ENCODE peak calls at places on chromosomes 6 and 20, in nine cellular contexts. I is WTC11; E is activated CD8-positive, alpha-beta T cell treated with anti-CD3 and anti-CD28 coated beads for 36 hours; B is mesothelial cell of epicardium; J is heart left ventricle; O is GM20000; Z is fibroblast of pulmonary artery; Y is CD8-positive, alpha-beta T cell; T is suprapubic skin. C is an unnamed sample.

GRCh38 chr6:169409742-169410312 is 156.2 kb upstream of the THBS2 start:
- DNase-seq in Z (peak; percentile 24), B (no peak), E (no peak), O (no peak), I (no peak), T (no peak), J (no peak), Y (no peak), C (no peak)

GRCh38 chr6:35391240-35391968 is 49.0 kb downstream of the PPARD start:
- DNase-seq in T (no peak), Z (peak; percentile 89), Y (no peak), E (no peak), B (no peak), O (no peak), J (no peak), I (no peak), C (no peak)

GRCh38 chr6:116536216-116536621 is 9.3 kb downstream of the TRAPPC3L start:
- DNase-seq in Y (no peak), J (no peak), E (peak; percentile 12), I (no peak), B (no peak), Z (peak; percentile 82), T (no peak), O (peak; percentile 36), C (no peak)

GRCh38 chr6:75349262-75349984 is 64.8 kb upstream of the TMEM30A start:
- DNase-seq in O (no peak), Z (peak; percentile 72), Y (no peak), I (peak; percentile 55), E (no peak), J (no peak), B (peak; percentile 25), T (no peak), C (no peak)

GRCh38 chr20:58854638-58855471 is 2.3 kb downstream of the GNAS start:
- DNase-seq in Y (no peak), B (no peak), O (no peak), I (peak; percentile 34), Z (no peak), E (no peak), T (no peak), J (no peak), C (peak; percentile 85)

GRCh38 chr6:2110504-2110903 is 134.9 kb downstream of the GMDS start:
- DNase-seq in B (no peak), I (no peak), Y (no peak), T (no peak), J (no peak), E (no peak), Z (peak; percentile 29), O (peak; percentile 25), C (no peak)

GRCh38 chr20:14333734-14334133 is 3.7 kb downstream of the FLRT3 start:
- DNase-seq in E (no peak), O (no peak), B (no peak), Z (no peak), I (no peak), J (no peak), Y (no peak), T (no peak), C (no peak)

GRCh38 chr6:149059557-149059956 is 258.0 kb upstream of the TAB2 start:
- DNase-seq in O (no peak), T (no peak), J (no peak), E (peak; percentile 29), B (no peak), Z (no peak), I (no peak), Y (no peak), C (no peak)

GRCh38 chr6:132952468-132952867 is 138.1 kb downstream of the RPS12 start:
- DNase-seq in J (no peak), I (no peak), O (no peak), Z (no peak), T (no peak), E (no peak), B (no peak), Y (no peak), C (no peak)

GRCh38 chr20:39016076-39016475 is 53.9 kb downstream of the DHX35 start:
- DNase-seq in Y (no peak), T (no peak), O (no peak), J (no peak), E (no peak), I (no peak), Z (no peak), B (no peak), C (no peak)

GRCh38 chr6:7899889-7900213 is 10.7 kb downstream of the TXNDC5 start:
- DNase-seq in E (no peak), Y (no peak), J (no peak), I (no peak), T (no peak), Z (no peak), B (no peak), O (no peak), C (no peak)

GRCh38 chr6:35079311-35080000 is 61.7 kb downstream of the TCP11 start:
- DNase-seq in B (no peak), I (peak; percentile 4), E (no peak), Z (no peak), Y (no peak), T (peak; percentile 63), O (no peak), J (peak; percentile 18), C (no peak)

GRCh38 chr6:32047539-32047854 is 9.3 kb downstream of the CYP21A2 start:
- DNase-seq in B (no peak), O (no peak), T (no peak), Z (no peak), Y (no peak), I (no peak), E (no peak), J (no peak), C (no peak)

GRCh38 chr20:62838511-62838910 is 21.7 kb downstream of the COL9A3 start:
- DNase-seq in E (no peak), Y (no peak), T (no peak), B (no peak), J (no peak), I (no peak), Z (no peak), O (peak; percentile 65), C (no peak)

GRCh38 chr6:98653171-98653570 is 181.2 kb upstream of the POU3F2 start:
- DNase-seq in T (no peak), E (no peak), I (no peak), O (no peak), B (no peak), Y (no peak), J (no peak), Z (no peak), C (no peak)

GRCh38 chr6:105363100-105363754 is 39.7 kb downstream of the PREP start:
- DNase-seq in Y (no peak), B (no peak), J (no peak), E (no peak), O (no peak), Z (peak; percentile 62), I (no peak), T (no peak), C (no peak)

GRCh38 chr6:149032318-149032598 is 285.3 kb upstream of the TAB2 start:
- DNase-seq in J (no peak), I (no peak), B (no peak), Y (no peak), O (no peak), Z (no peak), E (no peak), T (no peak), C (no peak)

GRCh38 chr6:22071655-22072054 is 225.2 kb downstream of the PRL start:
- DNase-seq in Z (peak; percentile 71), B (no peak), Y (no peak), O (no peak), E (no peak), J (peak; percentile 57), T (no peak), I (peak; percentile 29), C (no peak)

GRCh38 chr6:52106994-52107393 is 19.6 kb upstream of the PKHD1 start:
- DNase-seq in B (no peak), J (no peak), I (no peak), Y (no peak), Z (no peak), O (no peak), E (no peak), T (no peak), C (no peak)
- TF ChIP-seq CTCF in B (no peak), J (no peak), I (no peak), Y (no peak), Z (no peak), O (no peak), E (no peak), T (no peak), C (no peak)

DNA sequence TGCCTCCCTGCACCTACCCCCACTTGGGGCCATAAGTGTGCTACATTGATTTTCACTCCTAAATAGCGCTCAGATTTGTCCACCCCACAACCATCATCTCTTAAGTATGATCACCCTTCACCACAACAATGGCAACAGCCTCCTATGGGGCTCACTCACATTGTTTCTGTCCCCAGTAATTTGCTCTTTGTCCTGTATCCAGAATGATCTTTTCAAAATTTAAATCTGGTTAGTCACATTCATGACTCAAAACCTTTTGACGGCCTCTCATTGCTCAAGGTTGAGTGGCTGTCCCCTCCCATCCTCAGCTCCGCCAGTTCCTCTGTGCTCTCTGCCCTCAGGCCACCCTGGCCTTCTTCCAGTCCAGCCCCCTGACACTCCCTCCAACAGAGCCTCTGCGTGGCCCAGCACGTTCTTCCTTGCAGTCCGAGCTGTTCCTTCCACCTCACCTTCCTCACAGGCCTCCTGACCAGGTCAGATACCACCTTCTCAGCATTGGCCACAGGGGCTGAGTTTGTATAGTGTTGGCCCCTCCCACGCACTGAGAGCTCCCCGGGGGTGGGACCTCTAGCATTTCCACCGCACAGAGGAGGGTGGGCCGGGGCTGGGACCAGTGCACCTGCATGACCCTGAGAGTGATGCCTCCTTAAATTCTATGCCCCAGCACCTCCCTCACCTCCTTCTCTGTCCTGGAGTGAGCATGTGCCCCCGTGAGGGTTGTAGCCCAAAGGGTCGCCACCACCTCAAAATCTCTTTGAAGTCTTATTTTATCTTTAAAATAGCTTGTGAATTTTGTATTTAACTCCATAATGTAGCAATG is 2.4 kb upstream of the PPP1R3G start:
- DNase-seq in E (no peak), Z (peak; percentile 77), Y (no peak), I (no peak), O (no peak), B (no peak), T (peak; percentile 85), J (no peak), C (peak; percentile 79)
- TF ChIP-seq CTCF in E (no peak), Z (no peak), Y (no peak), I (no peak), O (no peak), B (no peak), T (no peak), J (no peak), C (no peak)

GRCh38 chr6:130223508-130223907 is 757 bp upstream of the SAMD3 start:
- DNase-seq in I (no peak), O (peak; percentile 38), E (peak; percentile 89), T (no peak), Y (peak; percentile 58), J (no peak), B (no peak), Z (no peak), C (no peak)
- TF ChIP-seq CTCF in I (no peak), O (no peak), E (peak; percentile 44), T (no peak), Y (peak; percentile 53), J (no peak), B (no peak), Z (no peak), C (no peak)

DNA sequence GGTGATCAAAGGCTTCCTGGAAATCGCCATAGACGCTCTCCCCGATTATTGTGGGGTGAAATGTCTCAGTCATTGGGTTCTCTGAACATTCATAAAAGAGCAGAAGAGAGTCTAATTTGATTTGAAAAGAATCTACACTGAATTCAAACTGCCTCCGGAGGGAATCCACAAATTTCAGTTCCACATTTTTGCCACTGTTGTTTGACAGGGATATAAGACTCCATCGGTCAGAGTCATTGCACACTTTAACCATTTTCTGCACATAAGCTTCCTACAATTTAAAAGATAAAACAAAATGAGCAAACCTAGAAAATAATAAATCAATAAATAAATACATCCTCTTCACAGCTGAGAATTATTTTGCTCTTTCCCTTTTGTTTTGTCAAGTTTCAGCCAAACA is 2.3 kb downstream of the TENT5A start:
- DNase-seq in E (no peak), T (no peak), I (no peak), Z (peak; percentile 14), O (no peak), J (no peak), Y (no peak), B (no peak), C (no peak)
- TF ChIP-seq CTCF in E (no peak), T (no peak), I (no peak), Z (no peak), O (no peak), J (no peak), Y (no peak), B (no peak), C (no peak)

C was measured in osteocyte.